ENCODE peak calls at places on chromosomes 12 and 14, in seven cellular contexts. One of them, this sample, is unnamed.

GRCh38 chr12:111180830-111181726 is 187.8 kb downstream of the PHETA1 start:
- DNase-seq in mesenchymal stem cell: no peak
- DNase-seq in IMR-90: peak
- DNase-seq in neuronal stem cell: no peak
- DNase-seq in trophoblast cell: no peak
- DNase-seq in H9: no peak
- DNase-seq in mesendoderm: no peak
- DNase-seq in this sample: no peak

GRCh38 chr12:96020314-96021003 is 14.9 kb downstream of the LTA4H start:
- DNase-seq in trophoblast cell: no peak
- DNase-seq in neuronal stem cell: no peak
- DNase-seq in mesendoderm: no peak
- DNase-seq in H9: no peak
- DNase-seq in IMR-90: no peak
- DNase-seq in mesenchymal stem cell: no peak
- DNase-seq in this sample: no peak

GRCh38 chr12:2244013-2244861 is 191.4 kb downstream of the CACNA1C start:
- DNase-seq in mesendoderm: peak
- DNase-seq in neuronal stem cell: peak
- DNase-seq in IMR-90: peak
- DNase-seq in H9: peak
- DNase-seq in trophoblast cell: peak
- DNase-seq in mesenchymal stem cell: peak
- DNase-seq in this sample: no peak

GRCh38 chr14:71248204-71248603 is 340.9 kb downstream of the PCNX1 start:
- DNase-seq in H9: no peak
- DNase-seq in neuronal stem cell: no peak
- DNase-seq in mesenchymal stem cell: peak
- DNase-seq in mesendoderm: no peak
- DNase-seq in trophoblast cell: no peak
- DNase-seq in IMR-90: peak
- DNase-seq in this sample: no peak

GRCh38 chr12:14949631-14950030 is 11.3 kb upstream of the ERP27 start:
- DNase-seq in mesendoderm: no peak
- DNase-seq in trophoblast cell: no peak
- DNase-seq in H9: no peak
- DNase-seq in neuronal stem cell: no peak
- DNase-seq in mesenchymal stem cell: no peak
- DNase-seq in IMR-90: no peak
- DNase-seq in this sample: no peak

GRCh38 chr12:9717070-9717925 is 15.6 kb downstream of the CLECL1 start:
- DNase-seq in neuronal stem cell: no peak
- DNase-seq in mesendoderm: no peak
- DNase-seq in IMR-90: no peak
- DNase-seq in H9: no peak
- DNase-seq in trophoblast cell: no peak
- DNase-seq in mesenchymal stem cell: no peak
- DNase-seq in this sample: no peak

GRCh38 chr14:50676814-50677516 is 8.9 kb upstream of the SAV1 start:
- DNase-seq in trophoblast cell: no peak
- DNase-seq in H9: no peak
- DNase-seq in IMR-90: no peak
- DNase-seq in mesenchymal stem cell: no peak
- DNase-seq in neuronal stem cell: no peak
- DNase-seq in mesendoderm: no peak
- DNase-seq in this sample: no peak

GRCh38 chr14:73739899-73740685 is 25.9 kb upstream of the PNMA1 start:
- DNase-seq in trophoblast cell: no peak
- DNase-seq in neuronal stem cell: no peak
- DNase-seq in mesendoderm: no peak
- DNase-seq in IMR-90: no peak
- DNase-seq in H9: peak
- DNase-seq in mesenchymal stem cell: no peak
- DNase-seq in this sample: no peak

GRCh38 chr12:24838531-24838950 is 110.4 kb downstream of the BCAT1 start:
- DNase-seq in IMR-90: peak
- DNase-seq in mesendoderm: no peak
- DNase-seq in H9: no peak
- DNase-seq in neuronal stem cell: no peak
- DNase-seq in trophoblast cell: peak
- DNase-seq in mesenchymal stem cell: peak
- DNase-seq in this sample: no peak

GRCh38 chr12:34398706-34399630 is 376.7 kb downstream of the ALG10 start:
- DNase-seq in mesendoderm: no peak
- DNase-seq in neuronal stem cell: no peak
- DNase-seq in H9: peak
- DNase-seq in mesenchymal stem cell: no peak
- DNase-seq in IMR-90: no peak
- DNase-seq in trophoblast cell: no peak
- DNase-seq in this sample: no peak

GRCh38 chr12:51923506-51924365 is 16.4 kb downstream of the ACVRL1 start:
- DNase-seq in H9: peak
- DNase-seq in IMR-90: no peak
- DNase-seq in mesenchymal stem cell: no peak
- DNase-seq in mesendoderm: peak
- DNase-seq in neuronal stem cell: no peak
- DNase-seq in trophoblast cell: peak
- DNase-seq in this sample: no peak

GRCh38 chr14:89767861-89768268 is 186.7 kb downstream of the EFCAB11 start:
- DNase-seq in neuronal stem cell: peak
- DNase-seq in mesenchymal stem cell: peak
- DNase-seq in H9: peak
- DNase-seq in IMR-90: peak
- DNase-seq in mesendoderm: peak
- DNase-seq in trophoblast cell: peak
- DNase-seq in this sample: no peak

GRCh38 chr12:75526655-75527511 is 15.5 kb upstream of the KRR1 start:
- DNase-seq in H9: peak
- DNase-seq in IMR-90: peak
- DNase-seq in mesendoderm: peak
- DNase-seq in trophoblast cell: no peak
- DNase-seq in neuronal stem cell: peak
- DNase-seq in mesenchymal stem cell: peak
- DNase-seq in this sample: no peak

GRCh38 chr12:131076791-131077747 is 123.4 kb downstream of the ADGRD1 start:
- DNase-seq in neuronal stem cell: no peak
- DNase-seq in mesendoderm: no peak
- DNase-seq in IMR-90: no peak
- DNase-seq in H9: peak
- DNase-seq in mesenchymal stem cell: no peak
- DNase-seq in trophoblast cell: no peak
- DNase-seq in this sample: no peak

GRCh38 chr12:130157998-130158774 is 4.1 kb upstream of the FZD10 start:
- DNase-seq in H9: no peak
- DNase-seq in neuronal stem cell: no peak
- DNase-seq in trophoblast cell: no peak
- DNase-seq in IMR-90: no peak
- DNase-seq in mesendoderm: no peak
- DNase-seq in mesenchymal stem cell: no peak
- DNase-seq in this sample: no peak

GRCh38 chr12:113512568-113512967 is 40.9 kb upstream of the LHX5 start:
- DNase-seq in mesenchymal stem cell: no peak
- DNase-seq in H9: no peak
- DNase-seq in mesendoderm: no peak
- DNase-seq in trophoblast cell: no peak
- DNase-seq in neuronal stem cell: no peak
- DNase-seq in IMR-90: no peak
- DNase-seq in this sample: no peak

DNA sequence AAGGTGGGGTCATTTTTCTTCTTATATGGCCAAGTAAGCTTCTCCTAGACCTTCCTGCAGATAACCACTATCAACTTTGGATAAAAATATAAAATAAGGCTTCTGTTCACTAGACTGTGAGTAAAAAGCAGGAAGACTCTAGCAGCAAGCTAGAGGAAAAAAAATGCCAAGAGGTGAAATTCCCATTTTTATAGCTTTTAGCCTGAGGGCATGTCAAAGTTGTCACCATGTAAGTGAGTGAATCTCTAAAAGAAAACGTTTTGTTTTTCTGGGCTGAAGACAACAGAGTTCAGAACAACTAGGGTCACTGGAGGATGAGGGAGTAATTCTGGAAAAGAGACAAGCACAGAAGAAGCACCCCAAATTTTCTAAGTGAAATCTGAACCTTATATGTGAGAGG is 143.9 kb upstream of the DIO3 start:
- DNase-seq in trophoblast cell: no peak
- DNase-seq in neuronal stem cell: no peak
- DNase-seq in mesenchymal stem cell: no peak
- DNase-seq in mesendoderm: no peak
- DNase-seq in IMR-90: no peak
- DNase-seq in H9: no peak
- DNase-seq in this sample: no peak
- H2AK5ac ChIP-seq in trophoblast cell: no peak
- H2AK5ac ChIP-seq in neuronal stem cell: no peak
- H2AK5ac ChIP-seq in mesenchymal stem cell: no peak
- H2AK5ac ChIP-seq in mesendoderm: no peak
- H2AK5ac ChIP-seq in IMR-90: no peak
- H2AK5ac ChIP-seq in H9: no peak
- H2AK5ac ChIP-seq in this sample: no peak

GRCh38 chr12:57449375-57449774 is 5.7 kb upstream of the INHBE start:
- DNase-seq in neuronal stem cell: no peak
- DNase-seq in H9: no peak
- DNase-seq in trophoblast cell: no peak
- DNase-seq in IMR-90: no peak
- DNase-seq in mesendoderm: no peak
- DNase-seq in mesenchymal stem cell: no peak
- DNase-seq in this sample: no peak

GRCh38 chr12:57439762-57440266 is 5.2 kb downstream of the INHBC start:
- DNase-seq in trophoblast cell: no peak
- DNase-seq in IMR-90: no peak
- DNase-seq in mesendoderm: no peak
- DNase-seq in neuronal stem cell: no peak
- DNase-seq in mesenchymal stem cell: no peak
- DNase-seq in H9: no peak
- DNase-seq in this sample: no peak

GRCh38 chr12:57448669-57449068 is 6.4 kb upstream of the INHBE start:
- DNase-seq in neuronal stem cell: no peak
- DNase-seq in trophoblast cell: no peak
- DNase-seq in mesenchymal stem cell: no peak
- DNase-seq in IMR-90: no peak
- DNase-seq in mesendoderm: no peak
- DNase-seq in H9: no peak
- DNase-seq in this sample: no peak

GRCh38 chr12:57446292-57446960 is 8.7 kb upstream of the INHBE start:
- DNase-seq in neuronal stem cell: no peak
- DNase-seq in H9: no peak
- DNase-seq in trophoblast cell: no peak
- DNase-seq in mesendoderm: no peak
- DNase-seq in IMR-90: no peak
- DNase-seq in mesenchymal stem cell: no peak
- DNase-seq in this sample: no peak

GRCh38 chr12:57444744-57445143 is 10.2 kb downstream of the INHBC start:
- DNase-seq in neuronal stem cell: no peak
- DNase-seq in trophoblast cell: no peak
- DNase-seq in IMR-90: no peak
- DNase-seq in H9: no peak
- DNase-seq in mesendoderm: no peak
- DNase-seq in mesenchymal stem cell: no peak
- DNase-seq in this sample: no peak
- H2AK5ac ChIP-seq in neuronal stem cell: no peak
- H2AK5ac ChIP-seq in trophoblast cell: no peak
- H2AK5ac ChIP-seq in IMR-90: no peak
- H2AK5ac ChIP-seq in H9: no peak
- H2AK5ac ChIP-seq in mesendoderm: no peak
- H2AK5ac ChIP-seq in mesenchymal stem cell: no peak
- H2AK5ac ChIP-seq in this sample: no peak

GRCh38 chr14:101001311-101002069 is 98.0 kb upstream of the RTL1 start:
- DNase-seq in mesenchymal stem cell: no peak
- DNase-seq in IMR-90: peak
- DNase-seq in trophoblast cell: no peak
- DNase-seq in H9: no peak
- DNase-seq in mesendoderm: no peak
- DNase-seq in neuronal stem cell: no peak
- DNase-seq in this sample: no peak
- H2AK5ac ChIP-seq in mesenchymal stem cell: no peak
- H2AK5ac ChIP-seq in IMR-90: peak
- H2AK5ac ChIP-seq in trophoblast cell: no peak
- H2AK5ac ChIP-seq in H9: no peak
- H2AK5ac ChIP-seq in mesendoderm: no peak
- H2AK5ac ChIP-seq in neuronal stem cell: no peak
- H2AK5ac ChIP-seq in this sample: no peak

DNA sequence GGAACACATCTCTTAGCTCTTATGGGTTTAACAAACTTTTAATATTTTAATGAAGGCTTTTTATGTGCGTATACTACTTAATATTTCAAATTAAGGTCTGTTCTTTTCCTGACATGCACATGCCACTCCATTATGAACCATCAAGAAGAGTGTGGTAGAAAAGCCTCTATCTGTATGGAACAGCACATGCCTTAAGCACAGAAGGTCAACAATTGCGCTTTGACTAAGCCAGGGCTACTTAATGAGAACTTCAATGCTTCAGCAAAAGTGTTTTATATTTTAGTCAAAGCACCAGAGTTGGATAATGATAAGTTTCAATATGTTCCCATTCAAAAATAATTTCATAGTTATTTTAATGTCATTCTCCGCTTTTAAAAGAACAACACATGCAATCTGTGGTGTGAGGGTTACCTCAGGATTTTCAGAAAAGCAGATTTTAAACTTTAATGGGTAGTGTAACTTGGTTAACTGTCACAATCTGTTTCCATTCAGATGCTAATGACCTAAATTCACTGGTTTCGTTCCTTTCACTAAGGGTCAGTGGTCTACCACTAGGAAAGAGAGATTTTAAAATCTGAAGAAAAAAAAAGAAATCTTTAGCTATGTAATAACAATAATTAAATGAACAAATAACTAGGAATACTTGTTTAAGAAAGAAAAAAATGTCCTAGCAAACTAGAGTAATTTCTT is 193.4 kb upstream of the NOVA1 start:
- DNase-seq in H9: no peak
- DNase-seq in neuronal stem cell: no peak
- DNase-seq in IMR-90: no peak
- DNase-seq in mesenchymal stem cell: no peak
- DNase-seq in trophoblast cell: no peak
- DNase-seq in mesendoderm: no peak
- DNase-seq in this sample: no peak
- H2AK5ac ChIP-seq in H9: no peak
- H2AK5ac ChIP-seq in neuronal stem cell: no peak
- H2AK5ac ChIP-seq in IMR-90: no peak
- H2AK5ac ChIP-seq in mesenchymal stem cell: no peak
- H2AK5ac ChIP-seq in trophoblast cell: no peak
- H2AK5ac ChIP-seq in mesendoderm: no peak
- H2AK5ac ChIP-seq in this sample: no peak

DNA sequence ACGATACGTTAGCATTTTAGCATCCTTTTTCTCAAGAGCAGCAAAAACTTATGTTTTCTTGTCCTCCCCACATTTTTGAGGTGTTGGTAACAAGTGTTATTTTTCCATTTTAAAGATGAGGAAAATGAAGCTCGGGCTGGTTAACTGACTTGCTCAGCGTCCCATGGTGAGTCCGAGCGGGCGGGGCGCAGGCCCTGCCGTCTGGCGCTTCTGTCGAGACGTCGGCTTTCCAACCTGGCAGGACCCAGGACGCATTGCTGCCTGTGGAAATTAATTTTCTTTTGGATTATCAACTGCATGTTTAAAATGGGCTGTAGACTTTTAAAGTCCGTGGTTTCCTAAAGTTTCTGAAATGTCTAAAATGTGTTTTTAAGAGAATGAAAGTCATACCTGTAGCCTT is 30.4 kb downstream of the XRCC3 start:
- DNase-seq in IMR-90: no peak
- DNase-seq in mesenchymal stem cell: no peak
- DNase-seq in trophoblast cell: no peak
- DNase-seq in mesendoderm: no peak
- DNase-seq in H9: no peak
- DNase-seq in neuronal stem cell: no peak
- DNase-seq in this sample: no peak
- H2AK5ac ChIP-seq in IMR-90: no peak
- H2AK5ac ChIP-seq in mesenchymal stem cell: no peak
- H2AK5ac ChIP-seq in trophoblast cell: no peak
- H2AK5ac ChIP-seq in mesendoderm: no peak
- H2AK5ac ChIP-seq in H9: no peak
- H2AK5ac ChIP-seq in neuronal stem cell: no peak
- H2AK5ac ChIP-seq in this sample: no peak

This sample was measured in H1.